ENCODE peak calls at places on chromosomes 3 and 15, in five cellular contexts. R is GM13977; O is stimulated activated naive CD4-positive, alpha-beta T cell; D is foreskin fibroblast; C is esophagus squamous epithelium. E is an unnamed sample.

GRCh38 chr3:167913218-167913902 is 177.8 kb downstream of the SERPINI1 start:
- DNase-seq in R (no peak), O (no peak), D (peak), C (no peak), E (no peak)

GRCh38 chr15:20340331-20340811 is 201.2 kb downstream of the GOLGA6L6 start:
- DNase-seq in R (peak), O (no peak), D (no peak), C (no peak), E (no peak)

GRCh38 chr3:15932348-15933300 is 134.8 kb upstream of the ANKRD28 start:
- DNase-seq in R (no peak), O (no peak), D (no peak), C (no peak), E (no peak)

GRCh38 chr3:177281292-177281942 is 84.1 kb upstream of the TBL1XR1 start:
- DNase-seq in R (no peak), O (no peak), D (no peak), C (no peak), E (no peak)

GRCh38 chr3:58072046-58072445 is 63.8 kb downstream of the FLNB start:
- DNase-seq in R (no peak), O (no peak), D (no peak), C (no peak), E (no peak)

GRCh38 chr3:16936233-16936632 is 51.5 kb downstream of the PLCL2 start:
- DNase-seq in R (no peak), O (no peak), D (no peak), C (no peak), E (no peak)

GRCh38 chr15:34644061-34644460 is 60.6 kb upstream of the GOLGA8B start:
- DNase-seq in R (no peak), O (no peak), D (peak), C (no peak), E (no peak)

GRCh38 chr3:119664370-119664769 is 4.0 kb upstream of the POPDC2 start:
- DNase-seq in R (no peak), O (no peak), D (peak), C (no peak), E (no peak)

GRCh38 chr3:104102386-104102785 is 1264.3 kb upstream of the ALCAM start:
- DNase-seq in R (peak), O (no peak), D (peak), C (no peak), E (peak)

GRCh38 chr3:106206165-106206564 is 337.4 kb upstream of the CBLB start:
- DNase-seq in R (peak), O (no peak), D (peak), C (no peak), E (no peak)

GRCh38 chr3:124699686-124700396 is 30.4 kb upstream of the UMPS start:
- DNase-seq in R (no peak), O (no peak), D (no peak), C (no peak), E (no peak)

GRCh38 chr3:184157206-184157605 is 2.0 kb downstream of the DVL3 start:
- DNase-seq in R (no peak), O (no peak), D (peak), C (no peak), E (no peak)

GRCh38 chr3:142240708-142241107 is 15.3 kb upstream of the GK5 start:
- DNase-seq in R (no peak), O (no peak), D (no peak), C (no peak), E (no peak)

GRCh38 chr3:4533489-4534443 is 40.6 kb downstream of the ITPR1 start:
- DNase-seq in R (no peak), O (no peak), D (no peak), C (no peak), E (no peak)

GRCh38 chr15:72591361-72591760 is 63.1 kb upstream of the GOLGA6B start:
- DNase-seq in R (no peak), O (no peak), D (peak), C (no peak), E (no peak)

E was measured in NCI-H1930.